ENCODE peak calls at places on chromosomes 4 and X, in five cellular contexts. X is bronchial epithelial cell; U is PC-3; K is activated CD8-positive, alpha-beta memory T cell treated with anti-CD3 and anti-CD28 coated beads for 24 hours; F is neural crest cell. Z is an unnamed sample.

GRCh38 chr4:85720736-85721135 is 245.8 kb downstream of the ARHGAP24 start:
- DNase-seq in X (peak; percentile 82), U (peak; percentile 70), K (no peak), F (no peak), Z (no peak)

GRCh38 chr4:105951198-105951597 is 55.9 kb downstream of the NPNT start:
- DNase-seq in X (peak; percentile 23), U (no peak), K (no peak), F (no peak), Z (no peak)

GRCh38 chrX:132837126-132837525 is 121.3 kb downstream of the HS6ST2 start:
- DNase-seq in X (peak; percentile 68), U (peak; percentile 80), K (no peak), F (no peak), Z (no peak)

GRCh38 chrX:63713510-63713909 is 71.5 kb downstream of the ARHGEF9 start:
- DNase-seq in X (no peak), U (no peak), K (no peak), F (no peak), Z (no peak)

GRCh38 chrX:13216139-13216538 is 103.7 kb downstream of the ATXN3L start:
- DNase-seq in X (no peak), U (no peak), K (no peak), F (no peak), Z (no peak)

GRCh38 chr4:52982246-52982950 is 120.3 kb downstream of the RASL11B start:
- DNase-seq in X (peak; percentile 63), U (peak; percentile 66), K (no peak), F (no peak), Z (no peak)

GRCh38 chrX:22748093-22748999 is 251.4 kb upstream of the DDX53 start:
- DNase-seq in X (peak; percentile 20), U (peak; percentile 63), K (peak; percentile 73), F (peak; percentile 61), Z (no peak)

GRCh38 chr4:183249854-183250253 is 70.2 kb downstream of the CLDN22 start:
- DNase-seq in X (peak; percentile 27), U (peak; percentile 50), K (no peak), F (no peak), Z (no peak)

GRCh38 chrX:13774696-13775095 is 40.1 kb downstream of the OFD1 start:
- DNase-seq in X (no peak), U (no peak), K (no peak), F (no peak), Z (no peak)

GRCh38 chr4:69075061-69075792 is 21.0 kb upstream of the UGT2B7 start:
- DNase-seq in X (no peak), U (peak; percentile 23), K (no peak), F (no peak), Z (no peak)

GRCh38 chrX:133965321-133965720 is 20.1 kb downstream of the GPC3 start:
- DNase-seq in X (no peak), U (no peak), K (no peak), F (no peak), Z (no peak)

GRCh38 chrX:115337735-115338134 is 48.2 kb downstream of the LUZP4 start:
- DNase-seq in X (no peak), U (no peak), K (no peak), F (no peak), Z (peak; percentile 36)

GRCh38 chr4:100062921-100063320 is 112.8 kb upstream of the H2AZ1 start:
- DNase-seq in X (no peak), U (peak; percentile 14), K (no peak), F (no peak), Z (no peak)

GRCh38 chr4:132001542-132001941 is 1147.6 kb upstream of the PCDH10 start:
- DNase-seq in X (peak; percentile 86), U (peak; percentile 39), K (no peak), F (no peak), Z (no peak)

GRCh38 chr4:103996059-103996458 is 276.3 kb upstream of the TACR3 start:
- DNase-seq in X (peak; percentile 69), U (peak; percentile 25), K (no peak), F (no peak), Z (no peak)

GRCh38 chrX:82370978-82371646 is 1137.0 kb upstream of the POU3F4 start:
- DNase-seq in X (no peak), U (no peak), K (no peak), F (no peak), Z (no peak)

GRCh38 chr4:110211007-110211769 is 12.8 kb upstream of the ELOVL6 start:
- DNase-seq in X (peak; percentile 56), U (peak; percentile 51), K (no peak), F (no peak), Z (no peak)

GRCh38 chr4:122826596-122827257 is at the start of gene FGF2:
- DNase-seq in X (no peak), U (peak; percentile 21), K (peak; percentile 64), F (peak; percentile 59), Z (peak; percentile 84)

GRCh38 chr4:138507527-138507926 is 265.4 kb upstream of the SLC7A11 start:
- DNase-seq in X (no peak), U (no peak), K (no peak), F (no peak), Z (no peak)

GRCh38 chr4:16199132-16199531 is 27.1 kb downstream of the TAPT1 start:
- DNase-seq in X (peak; percentile 28), U (peak; percentile 35), K (no peak), F (no peak), Z (no peak)

GRCh38 chr4:26441110-26441509 is 49.2 kb downstream of the CCKAR start:
- DNase-seq in X (peak; percentile 53), U (no peak), K (no peak), F (no peak), Z (no peak)

Z was measured in left lung.